ENCODE peak calls at places on chromosomes 12 and 14, in five cellular contexts. C is stimulated activated CD4-positive, alpha-beta T cell treated with anti-CD3 and anti-CD28 coated beads, Interleukin-15, amount 100 ng/mL, for 1 hour; R is iPS-NIHi11; W is GM23248; U is activated CD4-positive, alpha-beta T cell treated with anti-CD3 and anti-CD28 coated beads, Interleukin-2, amount 50 U/mL, for 1 hour. I is an unnamed sample.

GRCh38 chr14:62189698-62190097 is 427.5 kb downstream of the SNAPC1 start:
- DNase-seq in C (no peak), R (no peak), W (peak; percentile 77), U (no peak), I (no peak)

GRCh38 chr14:42335918-42336317 is 729.2 kb downstream of the LRFN5 start:
- DNase-seq in C (no peak), R (peak; percentile 50), W (no peak), U (no peak), I (no peak)

GRCh38 chr14:44795725-44796124 is 166.0 kb downstream of the KLHL28 start:
- DNase-seq in C (no peak), R (peak; percentile 18), W (no peak), U (no peak), I (no peak)

GRCh38 chr12:57722716-57723629 is 15.6 kb downstream of the AGAP2 start:
- DNase-seq in C (no peak), R (no peak), W (no peak), U (no peak), I (no peak)

GRCh38 chr12:124203176-124203575 is 91.7 kb upstream of the RFLNA start:
- DNase-seq in C (no peak), R (no peak), W (no peak), U (no peak), I (no peak)

GRCh38 chr12:75725505-75726120 is 214.2 kb upstream of the KRR1 start:
- DNase-seq in C (no peak), R (no peak), W (peak; percentile 77), U (no peak), I (no peak)

GRCh38 chr14:41404121-41404520 is 202.6 kb upstream of the LRFN5 start:
- DNase-seq in C (no peak), R (no peak), W (no peak), U (no peak), I (no peak)

GRCh38 chr12:46518729-46519128 is 146.2 kb upstream of the SLC38A2 start:
- DNase-seq in C (no peak), R (no peak), W (no peak), U (no peak), I (no peak)

GRCh38 chr12:57548488-57548887 is 1.4 kb upstream of the KIF5A start:
- DNase-seq in C (no peak), R (no peak), W (peak; percentile 16), U (no peak), I (no peak)

GRCh38 chr14:34715108-34715863 is 893 bp upstream of the CFL2 start:
- DNase-seq in C (no peak), R (no peak), W (peak; percentile 35), U (no peak), I (no peak)

GRCh38 chr12:119005085-119005484 is 23.7 kb downstream of the SRRM4 start:
- DNase-seq in C (no peak), R (no peak), W (no peak), U (no peak), I (no peak)

GRCh38 chr14:34081126-34081575 is 130.3 kb upstream of the EGLN3 start:
- DNase-seq in C (no peak), R (no peak), W (peak; percentile 49), U (no peak), I (no peak)

GRCh38 chr12:115687094-115687493 is 590.4 kb downstream of the MED13L start:
- DNase-seq in C (no peak), R (no peak), W (no peak), U (no peak), I (no peak)

GRCh38 chr12:92261071-92261470 is 115.4 kb upstream of the BTG1 start:
- DNase-seq in C (no peak), R (no peak), W (no peak), U (no peak), I (no peak)

GRCh38 chr12:57891639-57892228 is 45.2 kb upstream of the CTDSP2 start:
- DNase-seq in C (no peak), R (no peak), W (peak; percentile 66), U (no peak), I (no peak)

GRCh38 chr12:50529345-50529744 is 24.6 kb downstream of the DIP2B start:
- DNase-seq in C (no peak), R (no peak), W (no peak), U (no peak), I (no peak)

GRCh38 chr14:67395876-67396189 is 16.1 kb downstream of the PLEK2 start:
- DNase-seq in C (no peak), R (no peak), W (peak; percentile 46), U (no peak), I (no peak)

GRCh38 chr12:31323466-31324115 is 2.4 kb downstream of the SINHCAF start:
- DNase-seq in C (peak; percentile 29), R (no peak), W (peak; percentile 3), U (peak; percentile 56), I (peak; percentile 10)

GRCh38 chr12:118330421-118331018 is 42.2 kb downstream of the TAOK3 start:
- DNase-seq in C (no peak), R (no peak), W (no peak), U (no peak), I (no peak)

GRCh38 chr12:127191124-127191523 is 1075.8 kb upstream of the TMEM132C start:
- DNase-seq in C (no peak), R (no peak), W (peak; percentile 84), U (no peak), I (no peak)

GRCh38 chr12:50203691-50204090 is 36.5 kb upstream of the CERS5 start:
- DNase-seq in C (no peak), R (no peak), W (no peak), U (no peak), I (no peak)